ENCODE peak calls at places on chromosomes 12 and 14, in nine cellular contexts. E, M, R, Z, Y, I, Q, K and V are unnamed samples.
A peak's percentile ranks its signal among the peaks of the same experiment; 100 is the strongest.

GRCh38 chr14:105124837-105125222 is 43.7 kb downstream of the JAG2 start:
- DNase-seq in E (no peak), M (peak; percentile 25), R (no peak), Z (no peak), Y (no peak), I (no peak), Q (no peak), K (no peak), V (no peak)

GRCh38 chr12:130667421-130667960 is 48.6 kb downstream of the RIMBP2 start:
- DNase-seq in E (no peak), M (no peak), R (no peak), Z (no peak), Y (no peak), I (no peak), Q (no peak), K (no peak), V (no peak)

GRCh38 chr14:74019743-74020142 is 594 bp downstream of the BBOF1 start:
- DNase-seq in E (no peak), M (no peak), R (peak; percentile 20), Z (no peak), Y (peak; percentile 60), I (peak; percentile 30), Q (no peak), K (no peak), V (no peak)

GRCh38 chr14:22163051-22163450 is 426.0 kb downstream of the DAD1 start:
- DNase-seq in E (no peak), M (no peak), R (no peak), Z (no peak), Y (peak; percentile 45), I (peak; percentile 46), Q (no peak), K (no peak), V (no peak)

GRCh38 chr14:99245541-99246511 is 26.2 kb downstream of the BCL11B start:
- DNase-seq in E (peak; percentile 94), M (peak; percentile 50), R (peak; percentile 86), Z (no peak), Y (no peak), I (no peak), Q (no peak), K (no peak), V (no peak)

GRCh38 chr14:102033241-102033640 is 53.6 kb downstream of the HSP90AA1 start:
- DNase-seq in E (no peak), M (no peak), R (no peak), Z (no peak), Y (no peak), I (no peak), Q (no peak), K (no peak), V (no peak)

GRCh38 chr14:20460458-20461229 is 590 bp downstream of the PIP4P1 start:
- DNase-seq in E (peak; percentile 80), M (peak; percentile 76), R (peak; percentile 64), Z (no peak), Y (no peak), I (no peak), Q (peak; percentile 89), K (no peak), V (no peak)

GRCh38 chr12:94898388-94898787 is 105.1 kb downstream of the NDUFA12 start:
- DNase-seq in E (peak; percentile 65), M (no peak), R (no peak), Z (no peak), Y (no peak), I (peak; percentile 8), Q (no peak), K (no peak), V (no peak)

GRCh38 chr12:18421840-18422239 is 160.5 kb downstream of the PIK3C2G start:
- DNase-seq in E (no peak), M (no peak), R (no peak), Z (no peak), Y (peak; percentile 75), I (peak; percentile 43), Q (no peak), K (no peak), V (no peak)

GRCh38 chr14:80434574-80435321 is 223.4 kb upstream of the DIO2 start:
- DNase-seq in E (peak; percentile 68), M (no peak), R (peak; percentile 31), Z (no peak), Y (peak; percentile 45), I (peak; percentile 94), Q (no peak), K (no peak), V (no peak)

GRCh38 chr12:78888583-78888982 is 24.0 kb downstream of the SYT1 start:
- DNase-seq in E (no peak), M (no peak), R (no peak), Z (no peak), Y (no peak), I (peak; percentile 27), Q (no peak), K (no peak), V (no peak)

GRCh38 chr14:102738373-102739189 is 38.7 kb upstream of the TRAF3 start:
- DNase-seq in E (no peak), M (no peak), R (no peak), Z (no peak), Y (no peak), I (no peak), Q (peak; percentile 41), K (no peak), V (no peak)

GRCh38 chr12:86389949-86390348 is 133.8 kb upstream of the MGAT4C start:
- DNase-seq in E (no peak), M (no peak), R (no peak), Z (no peak), Y (peak; percentile 16), I (peak; percentile 48), Q (no peak), K (no peak), V (no peak)

GRCh38 chr12:116881325-116881866 is at the start of gene HRK:
- DNase-seq in E (peak; percentile 86), M (no peak), R (peak; percentile 19), Z (no peak), Y (no peak), I (no peak), Q (no peak), K (no peak), V (no peak)

GRCh38 chr12:93698307-93699092 is 21.3 kb downstream of the CRADD start:
- DNase-seq in E (no peak), M (no peak), R (no peak), Z (no peak), Y (peak; percentile 40), I (no peak), Q (no peak), K (no peak), V (no peak)

GRCh38 chr12:112005419-112006395 is 7.3 kb downstream of the TMEM116 start:
- DNase-seq in E (peak; percentile 91), M (no peak), R (peak; percentile 82), Z (no peak), Y (peak; percentile 46), I (peak; percentile 44), Q (peak; percentile 85), K (no peak), V (no peak)

GRCh38 chr12:55739025-55739378 is 3.9 kb upstream of the GDF11 start:
- DNase-seq in E (no peak), M (no peak), R (no peak), Z (no peak), Y (no peak), I (no peak), Q (no peak), K (no peak), V (no peak)

GRCh38 chr12:42483534-42483857 is 106.0 kb downstream of the PRICKLE1 start:
- DNase-seq in E (peak; percentile 82), M (peak; percentile 69), R (peak; percentile 50), Z (peak; percentile 42), Y (peak; percentile 39), I (no peak), Q (peak; percentile 60), K (peak; percentile 67), V (peak; percentile 17)

GRCh38 chr12:128654462-128654861 is 169.3 kb downstream of the SLC15A4 start:
- DNase-seq in E (no peak), M (no peak), R (no peak), Z (no peak), Y (no peak), I (no peak), Q (no peak), K (no peak), V (no peak)

DNA sequence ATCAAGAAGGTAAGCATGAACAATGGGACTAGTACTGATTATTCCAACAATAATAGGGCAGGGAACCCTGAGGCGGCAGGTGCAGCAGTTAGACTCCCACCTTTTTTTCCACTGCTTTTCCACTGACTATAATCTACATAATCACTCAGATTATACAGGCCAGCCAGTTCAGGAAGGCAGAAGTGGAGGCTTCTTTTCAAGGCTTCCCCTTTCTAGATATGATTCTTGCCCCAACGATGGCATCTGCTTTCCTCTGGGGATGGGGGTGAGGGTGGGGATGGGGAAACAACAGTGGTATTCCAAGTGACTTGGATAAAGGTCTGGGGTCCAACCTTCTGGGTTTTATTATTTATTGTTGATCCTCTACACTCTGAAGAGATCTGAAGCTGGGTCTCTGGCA is 331 bp downstream of the NCKAP1L start:
- DNase-seq in E (no peak), M (no peak), R (no peak), Z (no peak), Y (no peak), I (no peak), Q (no peak), K (no peak), V (no peak)
- TF ChIP-seq CTCF in E (no peak), M (no peak), R (no peak), Z (no peak), Y (no peak), I (no peak), Q (no peak), K (no peak), V (no peak)

GRCh38 chr12:62983594-62983993 is 48.6 kb upstream of the PPM1H start:
- DNase-seq in E (peak; percentile 78), M (no peak), R (no peak), Z (peak; percentile 14), Y (no peak), I (no peak), Q (no peak), K (no peak), V (no peak)
- TF ChIP-seq CTCF in E (peak; percentile 71), M (no peak), R (no peak), Z (peak; percentile 49), Y (no peak), I (peak; percentile 21), Q (no peak), K (peak; percentile 11), V (no peak)

DNA sequence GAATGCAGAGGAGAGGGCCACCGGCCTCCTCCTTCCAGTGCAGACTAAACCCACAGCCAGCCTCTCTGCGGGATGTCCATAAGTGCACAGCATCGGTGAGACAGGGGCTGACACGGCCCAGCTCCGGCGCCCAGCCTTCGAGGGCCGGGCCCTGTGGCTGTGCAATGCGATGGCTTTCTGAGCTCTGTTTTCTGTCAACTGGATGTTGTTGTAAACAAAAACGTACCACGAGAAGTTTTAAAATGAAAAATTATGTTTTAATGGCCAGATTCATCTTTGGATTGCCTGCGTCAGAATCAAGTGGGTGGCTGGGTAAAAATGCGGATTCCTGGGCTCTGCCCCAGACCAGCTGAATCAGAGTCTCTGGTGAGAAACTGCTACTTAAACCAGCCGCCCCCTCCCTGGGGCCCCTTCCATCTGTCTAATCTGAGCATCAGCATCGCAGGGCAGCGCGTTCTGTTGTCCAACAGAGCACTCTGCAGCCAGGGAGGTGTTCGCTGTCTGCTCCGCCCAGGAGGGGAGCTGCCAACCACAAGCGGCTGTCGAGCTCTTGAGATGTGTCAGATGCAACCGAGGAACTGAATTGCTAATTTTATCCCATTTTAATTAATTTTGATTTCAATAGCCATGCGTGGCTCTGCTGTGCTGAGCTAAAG is 133.4 kb downstream of the RFLNA start:
- DNase-seq in E (no peak), M (peak; percentile 93), R (no peak), Z (no peak), Y (peak; percentile 86), I (no peak), Q (peak; percentile 68), K (no peak), V (no peak)
- TF ChIP-seq CTCF in E (no peak), M (no peak), R (no peak), Z (no peak), Y (no peak), I (no peak), Q (no peak), K (no peak), V (no peak)

GRCh38 chr14:67690011-67690410 is 5.6 kb downstream of the RDH11 start:
- DNase-seq in E (no peak), M (no peak), R (no peak), Z (no peak), Y (no peak), I (peak; percentile 48), Q (no peak), K (no peak), V (no peak)
- TF ChIP-seq CTCF in E (no peak), M (no peak), R (no peak), Z (no peak), Y (no peak), I (no peak), Q (no peak), K (no peak), V (no peak)